ENCODE peak calls at places on chromosomes 13 and 19, in five cellular contexts. N is GM03348; X is GM19239; Y is WTC11; F is effector memory CD4-positive, alpha-beta T cell. C is an unnamed sample.

GRCh38 chr19:6229951-6230712 is 49.6 kb downstream of the MLLT1 start:
- DNase-seq in N (no peak), X (no peak), Y (no peak), F (no peak), C (no peak)

GRCh38 chr13:43805681-43806128 is 18.9 kb upstream of the ENOX1 start:
- DNase-seq in N (no peak), X (no peak), Y (no peak), F (no peak), C (no peak)

GRCh38 chr13:112078216-112078615 is 11.3 kb downstream of the SOX1 start:
- DNase-seq in N (no peak), X (no peak), Y (peak), F (no peak), C (no peak)

GRCh38 chr13:39415403-39415802 is 187.6 kb downstream of the LHFPL6 start:
- DNase-seq in N (peak), X (no peak), Y (peak), F (no peak), C (peak)

GRCh38 chr13:45763419-45763818 is 61.3 kb downstream of the CBY2 start:
- DNase-seq in N (no peak), X (no peak), Y (no peak), F (no peak), C (no peak)

GRCh38 chr19:10270616-10271394 is at the start of gene ICAM1:
- DNase-seq in N (peak), X (no peak), Y (peak), F (peak), C (peak)

GRCh38 chr13:26133851-26134250 is 82.0 kb upstream of the SHISA2 start:
- DNase-seq in N (no peak), X (no peak), Y (no peak), F (no peak), C (no peak)

GRCh38 chr19:55392820-55393219 is 7.1 kb downstream of the RPL28 start:
- DNase-seq in N (no peak), X (no peak), Y (no peak), F (no peak), C (no peak)

GRCh38 chr13:26562538-26562890 is 5.0 kb downstream of the WASF3 start:
- DNase-seq in N (no peak), X (no peak), Y (no peak), F (no peak), C (no peak)